ENCODE peak calls at places on chromosomes 4 and X, in seven cellular contexts. W is EL; X is colonic mucosa; A is stimulated activated CD4-positive, alpha-beta T cell treated with anti-CD3 and anti-CD28 coated beads, Interleukin-12 subunit alpha, Interleukin-12 subunit beta, amount 100 ng/mL, for 48 hours; H is AG04449; U is right atrium auricular region; G is NCI-H2029 treated with DMSO at 0.1 percent for 48 hours. K is an unnamed sample.

GRCh38 chr4:68404153-68404552 is 43.1 kb upstream of the TMPRSS11E start:
- DNase-seq in X (no peak), A (no peak), G (no peak), U (no peak), H (no peak), W (no peak), K (no peak)

GRCh38 chr4:83369825-83370639 is 35.4 kb upstream of the HPSE start:
- DNase-seq in U (no peak), H (no peak), A (no peak), X (no peak), W (peak), G (no peak), K (peak)

GRCh38 chrX:134761788-134762187 is 103.5 kb upstream of the PLAC1 start:
- DNase-seq in X (no peak), A (no peak), U (no peak), H (no peak), W (peak), G (no peak), K (no peak)

GRCh38 chrX:154654925-154655324 is 1.5 kb upstream of the CTAG2 start:
- DNase-seq in A (no peak), W (no peak), U (no peak), G (no peak), X (no peak), H (no peak), K (no peak)

GRCh38 chr4:156559346-156559745 is 412.3 kb downstream of the PDGFC start:
- DNase-seq in G (no peak), A (no peak), W (peak), U (no peak), H (no peak), X (no peak), K (no peak)

GRCh38 chrX:115449742-115450141 is 111.2 kb upstream of the PLS3 start:
- DNase-seq in W (peak), A (no peak), H (no peak), U (peak), X (peak), G (no peak), K (no peak)

GRCh38 chr4:168725935-168726334 is 229.1 kb downstream of the PALLD start:
- DNase-seq in U (no peak), G (no peak), A (no peak), W (no peak), X (no peak), H (no peak), K (no peak)

GRCh38 chr4:6393544-6394475 is 78.6 kb downstream of the PPP2R2C start:
- DNase-seq in H (no peak), A (no peak), U (no peak), G (no peak), W (no peak), X (no peak), K (no peak)

GRCh38 chrX:37347420-37347819 is 1.7 kb upstream of the PRRG1 start:
- DNase-seq in U (no peak), G (no peak), A (no peak), W (peak), X (no peak), H (peak), K (no peak)

GRCh38 chr4:7207791-7208231 is 15.5 kb downstream of the SORCS2 start:
- DNase-seq in U (peak), H (no peak), A (no peak), G (no peak), X (no peak), W (no peak), K (no peak)

GRCh38 chrX:115018944-115019343 is 1.5 kb upstream of the IL13RA2 start:
- DNase-seq in H (no peak), G (no peak), W (peak), A (no peak), U (no peak), X (no peak), K (no peak)

GRCh38 chr4:75555294-75556164 is at the start of gene ODAPH:
- DNase-seq in U (no peak), X (no peak), G (no peak), H (no peak), A (peak), W (peak), K (no peak)

GRCh38 chr4:169619518-169619957 is 840 bp upstream of the CLCN3 start:
- DNase-seq in X (peak), W (peak), H (no peak), U (no peak), G (no peak), A (peak), K (no peak)

GRCh38 chr4:176534566-176534965 is 214.8 kb downstream of the SPCS3 start:
- DNase-seq in W (peak), X (no peak), H (peak), U (no peak), A (no peak), G (no peak), K (no peak)

GRCh38 chr4:94728056-94728766 is 29.5 kb upstream of the BMPR1B start:
- DNase-seq in X (no peak), W (no peak), G (no peak), H (no peak), U (no peak), A (no peak), K (no peak)

GRCh38 chrX:133921764-133922389 is 63.5 kb downstream of the GPC3 start:
- DNase-seq in A (peak), W (peak), G (peak), H (no peak), U (no peak), X (peak), K (peak)